ENCODE peak calls at places on chromosomes 1 and 21, in five cellular contexts. E is GM23248, C is trophoblast cell, J is right atrium auricular region, L is upper lobe of right lung. D is an unnamed sample.
A peak's percentile ranks its signal among the peaks of the same experiment; 100 is the strongest.

GRCh38 chr21:46065215-46065992 is 32.5 kb upstream of the COL6A2 start:
- DNase-seq in L (peak; percentile 60), C (peak; percentile 77), E (peak; percentile 85), J (peak; percentile 87), D (no peak)

GRCh38 chr1:13707211-13707610 is 7.2 kb downstream of the PRDM2 start:
- DNase-seq in J (no peak), L (no peak), C (no peak), E (peak; percentile 77), D (no peak)

GRCh38 chr21:16509466-16509865 is 779.7 kb downstream of the USP25 start:
- DNase-seq in J (no peak), L (no peak), C (no peak), E (peak; percentile 81), D (peak; percentile 22)

GRCh38 chr1:13825033-13825432 is 125.0 kb downstream of the PRDM2 start:
- DNase-seq in L (no peak), C (no peak), E (peak; percentile 12), J (peak; percentile 52), D (no peak)

GRCh38 chr1:67463298-67463960 is 33.2 kb upstream of the SERBP1 start:
- DNase-seq in L (no peak), E (no peak), C (no peak), J (no peak), D (no peak)

GRCh38 chr21:16773206-16773605 is 739.6 kb upstream of the CXADR start:
- DNase-seq in C (no peak), J (no peak), L (no peak), E (peak; percentile 45), D (no peak)

GRCh38 chr1:198794498-198794897 is 155.7 kb downstream of the PTPRC start:
- DNase-seq in C (no peak), E (peak; percentile 40), L (no peak), J (no peak), D (peak; percentile 81)

GRCh38 chr1:215793210-215793609 is 226.1 kb downstream of the KCTD3 start:
- DNase-seq in L (no peak), J (no peak), C (no peak), E (peak; percentile 88), D (peak; percentile 72)

GRCh38 chr21:36429672-36430546 is 44.7 kb downstream of the CHAF1B start:
- DNase-seq in J (peak; percentile 95), C (peak; percentile 100), E (peak; percentile 100), L (peak; percentile 79), D (peak; percentile 97)
- H3K4me3 ChIP-seq in J (peak overlapping the region; percentile 37), C (no peak overlapping the region), E (peak overlapping the region; percentile 60), L (peak overlapping the region; percentile 22), D (peak overlapping the region; percentile 27)

DNA sequence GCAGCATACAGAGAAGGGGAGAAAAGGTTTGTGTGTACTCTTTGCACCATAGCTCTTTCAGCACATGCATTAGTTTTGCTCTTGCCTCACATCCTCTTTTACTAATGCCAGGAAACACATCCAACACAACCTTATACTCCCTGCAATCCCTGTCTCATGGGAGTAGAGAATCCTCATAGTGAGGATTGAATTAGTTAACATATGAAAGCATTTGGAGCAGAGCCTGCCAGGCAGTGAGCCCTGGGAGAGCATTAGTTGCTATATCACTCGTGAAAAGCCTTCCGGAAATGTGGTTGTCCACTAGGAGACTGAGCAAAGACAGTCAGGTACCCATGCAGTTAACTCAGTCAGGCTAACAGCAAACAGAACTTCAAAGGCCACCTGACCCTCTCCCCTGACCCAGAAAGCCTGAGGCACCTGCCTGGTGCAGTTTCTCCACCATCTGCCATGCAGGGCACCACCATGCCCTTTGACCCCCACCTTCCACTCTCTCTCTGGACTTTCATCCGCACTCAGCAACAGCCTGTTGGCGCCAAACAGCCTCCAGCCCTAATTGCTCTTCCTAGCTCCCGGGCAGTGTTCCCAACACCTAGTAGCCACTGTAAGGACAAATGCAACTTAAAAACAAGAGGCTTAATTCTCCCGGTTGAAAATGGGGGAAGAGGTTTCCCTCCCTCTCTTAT is 14.9 kb upstream of the AGT start:
- DNase-seq in L (no peak), E (no peak), J (no peak), C (no peak), D (no peak)
- H3K4me3 ChIP-seq in L (no peak overlapping the region), E (no peak overlapping the region), J (no peak overlapping the region), C (no peak overlapping the region), D (no peak overlapping the region)

GRCh38 chr1:117820694-117821381 is 108.6 kb downstream of the GDAP2 start:
- DNase-seq in E (no peak), J (no peak), C (no peak), L (no peak), D (no peak)
- H3K4me3 ChIP-seq in E (no peak overlapping the region), J (no peak overlapping the region), C (no peak overlapping the region), L (no peak overlapping the region), D (no peak overlapping the region)

DNA sequence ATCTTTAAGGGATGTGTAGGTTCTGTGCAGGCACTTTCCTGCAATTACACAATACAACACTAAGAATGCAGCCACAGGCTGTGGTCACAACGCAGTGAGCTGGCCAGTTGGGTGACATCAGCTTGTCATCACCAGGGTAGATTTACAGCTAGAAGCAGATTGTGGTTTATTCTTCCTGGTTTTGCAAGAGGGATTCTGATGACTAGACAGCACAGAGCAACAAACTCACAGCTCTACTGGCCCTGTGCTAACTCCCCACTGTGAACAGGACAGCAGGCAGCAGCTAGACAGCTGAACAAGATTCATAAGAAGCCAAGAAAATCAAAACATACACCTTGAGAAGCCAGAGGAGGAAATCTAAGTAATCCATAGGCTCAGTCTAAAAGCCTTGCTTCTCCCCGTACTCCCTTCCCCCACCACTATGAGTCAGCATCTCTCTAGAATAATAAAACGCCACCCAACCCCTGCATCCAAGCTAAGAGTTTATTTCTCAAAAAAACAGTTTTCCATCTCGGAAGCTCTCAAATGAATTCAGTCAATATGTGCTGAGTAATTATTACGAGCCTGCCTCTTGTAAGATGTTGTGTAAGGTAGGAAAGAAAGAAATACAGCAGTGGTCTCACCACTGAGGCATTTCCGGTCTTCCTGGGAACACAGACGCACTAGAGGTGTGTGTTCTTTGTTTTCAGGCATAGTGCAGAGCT is 162.8 kb downstream of the NTPCR start:
- DNase-seq in C (peak; percentile 95), J (peak; percentile 92), E (peak; percentile 97), L (peak; percentile 79), D (peak; percentile 100)
- H3K4me3 ChIP-seq in C (no peak overlapping the region), J (no peak overlapping the region), E (peak overlapping the region; percentile 61), L (no peak overlapping the region), D (no peak overlapping the region)

GRCh38 chr1:201348211-201348566 is 29.3 kb downstream of the TNNT2 start:
- DNase-seq in L (peak; percentile 67), C (no peak), E (peak; percentile 76), J (no peak), D (peak; percentile 21)
- H3K4me3 ChIP-seq in L (no peak overlapping the region), C (no peak overlapping the region), E (no peak overlapping the region), J (no peak overlapping the region), D (no peak overlapping the region)

DNA sequence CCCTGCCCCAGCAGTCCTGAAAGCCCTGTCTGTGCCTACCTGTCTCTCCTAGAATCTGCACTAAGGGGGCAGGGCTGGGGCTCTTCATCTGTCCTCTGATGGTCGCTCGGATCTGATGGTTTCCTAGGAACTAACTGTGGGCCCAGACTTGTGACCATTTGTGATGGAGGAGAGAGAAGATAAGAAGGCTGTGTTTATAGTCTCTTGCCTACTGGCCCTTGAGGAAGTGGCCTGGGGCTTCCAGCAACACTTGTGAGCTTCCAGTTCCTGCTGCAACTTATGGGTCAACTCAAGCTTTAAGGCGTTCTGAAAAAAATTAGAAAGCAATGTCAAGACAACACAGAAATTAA is 53.2 kb upstream of the SYNC start:
- DNase-seq in C (no peak), E (no peak), J (no peak), L (no peak), D (no peak)
- H3K4me3 ChIP-seq in C (no peak overlapping the region), E (no peak overlapping the region), J (no peak overlapping the region), L (no peak overlapping the region), D (no peak overlapping the region)

DNA sequence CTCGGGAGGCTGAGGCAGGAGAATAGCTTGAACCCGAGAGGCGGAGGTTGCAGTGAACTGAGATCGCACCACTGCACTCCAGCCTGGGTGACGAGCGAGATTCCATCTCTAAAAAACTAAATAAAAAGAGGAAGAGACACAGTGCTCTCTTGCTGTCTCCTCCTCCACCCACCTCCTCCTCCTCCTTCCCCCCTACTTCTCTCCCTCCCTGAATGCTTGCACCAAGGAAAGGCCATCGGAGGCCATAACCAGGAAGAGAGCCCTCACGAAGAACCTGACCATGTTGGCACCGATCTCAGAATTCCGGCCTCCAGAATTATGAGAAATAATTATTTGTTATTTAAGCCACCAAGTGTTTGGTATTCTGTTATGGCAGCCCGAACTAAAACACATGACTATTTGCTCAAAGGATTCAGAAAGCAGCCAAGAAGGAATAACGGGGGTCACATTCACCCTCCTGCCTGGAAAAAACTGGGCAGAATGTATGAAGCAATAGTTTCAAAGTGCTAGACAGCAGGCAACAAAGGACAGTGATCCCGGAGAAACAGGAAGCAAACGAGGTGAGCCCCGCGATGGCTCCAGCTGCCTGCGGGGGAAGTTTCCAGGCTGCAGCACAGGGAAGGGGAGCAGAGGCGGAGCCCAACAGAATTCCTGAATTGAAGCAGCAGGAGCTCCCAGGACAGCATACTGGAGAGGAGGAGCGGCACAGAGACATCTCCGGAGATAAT is 35.8 kb downstream of the LDLRAD1 start:
- DNase-seq in E (peak; percentile 68), J (no peak), L (no peak), C (no peak), D (no peak)
- H3K4me3 ChIP-seq in E (peak overlapping the region; percentile 68), J (peak overlapping the region; percentile 39), L (peak overlapping the region; percentile 51), C (no peak overlapping the region), D (peak overlapping the region; percentile 31)

GRCh38 chr1:111593403-111594127 is 26.0 kb upstream of the RAP1A start:
- DNase-seq in L (no peak), E (peak; percentile 66), J (no peak), C (no peak), D (no peak)
- H3K4me3 ChIP-seq in L (no peak overlapping the region), E (peak overlapping the region; percentile 51), J (peak overlapping the region; percentile 16), C (no peak overlapping the region), D (no peak overlapping the region)

GRCh38 chr1:94928293-94928939 is 1.5 kb upstream of the CNN3 start:
- DNase-seq in E (no peak), J (no peak), C (no peak), L (no peak), D (no peak)
- H3K4me3 ChIP-seq in E (no peak overlapping the region), J (peak overlapping the region; percentile 84), C (no peak overlapping the region), L (peak overlapping the region; percentile 73), D (peak overlapping the region; percentile 91)

DNA sequence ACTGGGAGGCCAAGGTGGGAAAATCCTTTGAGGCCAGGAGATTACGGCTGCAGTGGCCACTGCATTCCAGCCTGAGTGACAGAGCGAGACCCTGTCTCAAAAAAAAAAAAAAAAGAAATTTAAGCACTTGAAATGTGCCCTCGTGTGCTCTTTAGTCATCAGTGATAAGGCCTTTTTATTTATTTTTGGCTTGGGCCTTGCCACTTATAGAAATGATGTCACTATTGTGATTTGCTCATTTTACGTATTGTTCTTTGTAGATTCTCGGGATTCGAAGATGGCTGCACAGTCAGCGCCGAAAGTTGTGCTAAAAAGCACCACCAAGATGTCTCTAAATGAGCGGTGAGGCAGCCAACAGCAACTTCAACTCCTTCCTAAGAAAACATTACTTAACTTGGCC is 2.4 kb downstream of the CHTOP start:
- DNase-seq in L (peak; percentile 2), C (no peak), J (no peak), E (no peak), D (no peak)
- H3K4me3 ChIP-seq in L (no peak overlapping the region), C (no peak overlapping the region), J (no peak overlapping the region), E (peak overlapping the region; percentile 100), D (no peak overlapping the region)

D was measured in skeletal muscle cell.